ENCODE peak calls at places on chromosomes 13 and 19, in eight cellular contexts. B is stimulated activated CD8-positive, alpha-beta memory T cell treated with anti-CD3 and anti-CD28 coated beads, Interleukin-2, amount 100 ng/mL, for 1 hour; L is HuH-7; J is AG09309; F is cardiac muscle cell; G is AG09319; Z is immature natural killer cell; C is GM12864. K is an unnamed sample.

GRCh38 chr13:106610511-106610910 is 42.6 kb upstream of the ARGLU1 start:
- DNase-seq in L (no peak), B (no peak), G (no peak), J (no peak), F (peak), C (no peak), Z (no peak), K (peak)

GRCh38 chr13:113860579-113861432 is 3.1 kb downstream of the GAS6 start:
- DNase-seq in Z (no peak), L (no peak), B (no peak), G (no peak), F (peak), J (no peak), C (no peak), K (no peak)

GRCh38 chr13:40624338-40624737 is 42.1 kb downstream of the FOXO1 start:
- DNase-seq in G (no peak), L (no peak), Z (no peak), B (no peak), J (peak), F (peak), C (no peak), K (no peak)

GRCh38 chr19:16659832-16660708 is at the start of gene SMIM7:
- DNase-seq in G (peak), Z (peak), F (peak), C (peak), B (peak), J (peak), L (peak), K (peak)

GRCh38 chr19:4939466-4939865 is 29.4 kb upstream of the KDM4B start:
- DNase-seq in G (no peak), B (no peak), F (no peak), J (no peak), C (no peak), Z (no peak), L (no peak), K (no peak)

GRCh38 chr13:26679945-26680516 is 80.6 kb downstream of the GPR12 start:
- DNase-seq in F (no peak), J (no peak), L (no peak), B (no peak), G (no peak), Z (no peak), C (no peak), K (no peak)

GRCh38 chr19:2923510-2923909 is 21.3 kb downstream of the ZNF77 start:
- DNase-seq in F (peak), L (no peak), G (peak), C (no peak), Z (no peak), B (no peak), J (peak), K (no peak)

GRCh38 chr19:14181906-14182305 is 24.1 kb downstream of the ADGRL1 start:
- DNase-seq in L (no peak), J (no peak), F (no peak), B (no peak), Z (no peak), G (no peak), C (no peak), K (no peak)

GRCh38 chr19:4391701-4392543 is 8.4 kb downstream of the SH3GL1 start:
- DNase-seq in G (no peak), C (no peak), J (no peak), B (no peak), L (no peak), Z (no peak), F (peak), K (no peak)

GRCh38 chr19:30162718-30163117 is 209.5 kb upstream of the ZNF536 start:
- DNase-seq in B (no peak), Z (no peak), L (no peak), F (no peak), G (no peak), J (no peak), C (no peak), K (no peak)

GRCh38 chr13:112513761-112514160 is 74.2 kb downstream of the TUBGCP3 start:
- DNase-seq in Z (no peak), L (no peak), B (no peak), J (no peak), C (no peak), F (no peak), G (no peak), K (no peak)

GRCh38 chr19:4310247-4311121 is 6.1 kb downstream of the FSD1 start:
- DNase-seq in Z (peak), C (no peak), G (no peak), J (no peak), F (no peak), B (no peak), L (no peak), K (no peak)

GRCh38 chr19:45973564-45974338 is at the start of gene NOVA2:
- DNase-seq in C (no peak), B (no peak), G (no peak), Z (peak), L (peak), F (peak), J (no peak), K (peak)

GRCh38 chr13:100513171-100513570 is 75.4 kb downstream of the GGACT start:
- DNase-seq in B (no peak), G (no peak), J (no peak), L (no peak), F (no peak), C (no peak), Z (no peak), K (no peak)

GRCh38 chr13:97384366-97384765 is 49.6 kb upstream of the RAP2A start:
- DNase-seq in L (no peak), B (no peak), G (no peak), J (no peak), C (no peak), Z (no peak), F (no peak), K (no peak)

GRCh38 chr13:109389892-109390345 is 396.5 kb downstream of the IRS2 start:
- DNase-seq in G (no peak), C (no peak), B (no peak), Z (no peak), J (peak), F (peak), L (no peak), K (no peak)

GRCh38 chr19:2462635-2463421 is 6.1 kb upstream of the LMNB2 start:
- DNase-seq in J (peak), C (no peak), B (no peak), Z (no peak), G (peak), F (peak), L (peak), K (peak)

GRCh38 chr19:5992756-5993155 is 14.8 kb upstream of the RANBP3 start:
- DNase-seq in G (no peak), F (no peak), B (no peak), L (no peak), Z (no peak), C (no peak), J (no peak), K (no peak)

GRCh38 chr13:78689011-78689410 is 30.1 kb upstream of the OBI1 start:
- DNase-seq in G (no peak), F (peak), B (no peak), J (no peak), C (no peak), Z (no peak), L (peak), K (no peak)

GRCh38 chr19:45114116-45114515 is 21.1 kb downstream of the PPP1R37 start:
- DNase-seq in Z (no peak), F (no peak), B (no peak), C (no peak), G (no peak), L (no peak), J (no peak), K (no peak)

GRCh38 chr13:46475586-46475991 is 77.4 kb upstream of the LRCH1 start:
- DNase-seq in C (no peak), B (no peak), G (no peak), Z (no peak), J (no peak), F (peak), L (no peak), K (no peak)

GRCh38 chr13:75400775-75401174 is 81.2 kb downstream of the TBC1D4 start:
- DNase-seq in J (no peak), L (no peak), B (no peak), G (no peak), F (no peak), C (no peak), Z (no peak), K (no peak)

GRCh38 chr13:104106705-104107393 is 1040.6 kb upstream of the SLC10A2 start:
- DNase-seq in B (no peak), Z (no peak), L (no peak), C (no peak), G (no peak), F (peak), J (no peak), K (no peak)

GRCh38 chr19:13881692-13882418 is 4.9 kb downstream of the NANOS3 start:
- DNase-seq in F (peak), G (no peak), J (no peak), C (no peak), Z (peak), L (no peak), B (no peak), K (no peak)

GRCh38 chr13:55999709-56000108 is 1141.0 kb upstream of the PRR20A start:
- DNase-seq in G (no peak), C (no peak), L (peak), B (no peak), Z (no peak), F (no peak), J (no peak), K (no peak)

GRCh38 chr19:33227242-33227650 is 1.6 kb upstream of the SLC7A10 start:
- DNase-seq in B (no peak), G (no peak), Z (no peak), C (no peak), F (peak), L (no peak), J (no peak), K (no peak)

GRCh38 chr13:75621147-75621546 is 15.0 kb upstream of the LMO7 start:
- DNase-seq in C (no peak), L (no peak), J (peak), Z (no peak), F (peak), G (no peak), B (no peak), K (no peak)

GRCh38 chr13:41916173-41916954 is 44.5 kb downstream of the VWA8 start:
- DNase-seq in B (no peak), G (peak), C (peak), J (peak), Z (peak), F (peak), L (no peak), K (no peak)

GRCh38 chr13:39811051-39811450 is 155.6 kb downstream of the COG6 start:
- DNase-seq in J (no peak), B (no peak), F (no peak), Z (no peak), C (no peak), L (no peak), G (no peak), K (no peak)

GRCh38 chr13:113980489-113981064 is 6.7 kb upstream of the C13orf46 start:
- DNase-seq in F (no peak), B (no peak), L (no peak), Z (no peak), G (no peak), C (no peak), J (no peak), K (no peak)

GRCh38 chr13:99969934-99970760 is 1.4 kb downstream of the ZIC5 start:
- DNase-seq in Z (no peak), F (no peak), L (no peak), B (no peak), J (no peak), G (no peak), C (no peak), K (peak)

GRCh38 chr19:16062789-16063188 is 13.5 kb upstream of the TPM4 start:
- DNase-seq in F (peak), J (no peak), L (peak), G (no peak), B (no peak), C (no peak), Z (peak), K (no peak)